ENCODE peak calls at places on chromosomes 4 and X, in five cellular contexts. K is H1, G is HEK293T, I is HepG2, F is GM12878. S is an unnamed sample.

GRCh38 chr4:102321260-102321991 is 23.9 kb downstream of the SLC39A8 start:
- DNase-seq in K (no peak), G (no peak), I (no peak), F (peak), S (no peak)

GRCh38 chr4:129403848-129404247 is 307.9 kb downstream of the C4orf33 start:
- DNase-seq in K (no peak), G (no peak), I (no peak), F (no peak), S (no peak)

GRCh38 chrX:68292471-68292870 is 140.8 kb downstream of the OPHN1 start:
- DNase-seq in K (no peak), G (no peak), I (no peak), F (no peak), S (no peak)

GRCh38 chr4:8892556-8893226 is 21.1 kb upstream of the HMX1 start:
- DNase-seq in K (no peak), G (no peak), I (no peak), F (no peak), S (no peak)

GRCh38 chr4:151218343-151218742 is 58.6 kb upstream of the PRSS48 start:
- DNase-seq in K (no peak), G (no peak), I (no peak), F (no peak), S (no peak)

GRCh38 chr4:82666970-82667665 is 105.3 kb upstream of the TMEM150C start:
- DNase-seq in K (no peak), G (no peak), I (no peak), F (no peak), S (no peak)

GRCh38 chr4:54941994-54942552 is 183.3 kb downstream of the KDR start:
- DNase-seq in K (no peak), G (no peak), I (no peak), F (no peak), S (no peak)

GRCh38 chr4:2387205-2387604 is 31.2 kb downstream of the ZFYVE28 start:
- DNase-seq in K (no peak), G (no peak), I (no peak), F (no peak), S (no peak)

GRCh38 chr4:140095694-140096482 is 58.1 kb downstream of the MAML3 start:
- DNase-seq in K (no peak), G (no peak), I (no peak), F (no peak), S (no peak)

GRCh38 chr4:125125256-125125655 is 189.5 kb upstream of the FAT4 start:
- DNase-seq in K (no peak), G (no peak), I (no peak), F (no peak), S (no peak)

GRCh38 chrX:153829799-153830631 is at the start of gene PDZD4:
- DNase-seq in K (no peak), G (peak), I (no peak), F (no peak), S (no peak)

GRCh38 chr4:158949094-158949493 is 153.8 kb upstream of the RAPGEF2 start:
- DNase-seq in K (no peak), G (no peak), I (no peak), F (no peak), S (no peak)

GRCh38 chrX:131830400-131831184 is 192.5 kb upstream of the STK26 start:
- DNase-seq in K (peak), G (peak), I (peak), F (peak), S (peak)

GRCh38 chrX:40156472-40157227 is 58.9 kb upstream of the BCOR start:
- DNase-seq in K (no peak), G (no peak), I (no peak), F (no peak), S (no peak)
- TF ChIP-seq SUZ12 in K (no peak), G (no peak), I (no peak), F (no peak), S (no peak)

DNA sequence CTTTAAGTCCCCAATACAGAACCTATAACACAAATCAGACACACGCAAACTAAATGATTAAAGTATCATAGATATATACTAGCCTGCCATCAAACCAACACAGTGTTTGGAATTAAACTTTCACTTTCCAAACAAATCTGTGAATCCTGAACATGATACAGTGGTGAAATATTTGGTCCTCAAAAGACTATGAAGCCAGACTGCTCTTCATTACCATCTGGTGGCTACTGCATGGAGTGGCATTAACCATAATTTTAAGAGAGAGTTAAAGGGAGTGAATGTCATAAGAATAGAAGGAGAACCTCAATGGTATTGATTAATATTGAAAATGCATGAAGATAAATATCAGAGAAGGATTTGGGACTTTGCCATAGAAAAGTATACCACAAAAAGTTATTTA is 9.2 kb upstream of the GABRA4 start:
- DNase-seq in K (no peak), G (peak), I (no peak), F (no peak), S (no peak)
- TF ChIP-seq SUZ12 in K (no peak), G (no peak), I (no peak), F (no peak), S (no peak)

GRCh38 chrX:9340619-9341304 is 124.1 kb upstream of the TBL1X start:
- DNase-seq in K (no peak), G (no peak), I (no peak), F (peak), S (no peak)
- TF ChIP-seq SUZ12 in K (no peak), G (no peak), I (no peak), F (no peak), S (no peak)

GRCh38 chr4:61891953-61892352 is 691.8 kb downstream of the ADGRL3 start:
- DNase-seq in K (no peak), G (no peak), I (no peak), F (no peak), S (no peak)

GRCh38 chr4:61886180-61886579 is 686.1 kb downstream of the ADGRL3 start:
- DNase-seq in K (no peak), G (no peak), I (no peak), F (no peak), S (no peak)

GRCh38 chr4:61890321-61890720 is 690.2 kb downstream of the ADGRL3 start:
- DNase-seq in K (no peak), G (no peak), I (no peak), F (no peak), S (no peak)

DNA sequence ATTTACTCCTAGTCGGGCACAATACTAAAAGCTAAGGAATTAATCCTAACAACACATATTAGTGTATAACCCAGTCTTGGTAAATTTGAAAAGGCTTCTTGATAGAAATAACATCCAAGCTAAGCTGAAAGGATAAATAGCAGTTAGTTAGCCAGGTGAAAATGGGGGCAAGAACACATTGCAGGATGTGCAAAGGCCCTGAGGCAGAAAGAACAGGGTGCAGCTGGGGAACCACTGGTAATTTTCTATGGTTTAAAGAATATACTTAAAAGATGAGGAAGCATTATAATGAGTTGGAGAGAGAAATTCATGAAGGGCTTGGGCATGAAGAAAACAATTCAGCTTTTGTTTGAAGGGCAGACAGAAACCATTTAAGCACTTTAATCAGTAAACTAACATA is 689.0 kb downstream of the ADGRL3 start:
- DNase-seq in K (no peak), G (no peak), I (no peak), F (no peak), S (no peak)
- TF ChIP-seq SUZ12 in K (no peak), G (no peak), I (no peak), F (no peak), S (no peak)

GRCh38 chr4:77172336-77172735 is 15.3 kb downstream of the CCNG2 start:
- DNase-seq in K (no peak), G (no peak), I (no peak), F (no peak), S (no peak)

GRCh38 chr4:77174426-77174825 is 17.4 kb downstream of the CCNG2 start:
- DNase-seq in K (no peak), G (no peak), I (no peak), F (no peak), S (no peak)

GRCh38 chr4:77176606-77177005 is 19.6 kb downstream of the CCNG2 start:
- DNase-seq in K (no peak), G (no peak), I (no peak), F (no peak), S (no peak)

GRCh38 chr4:77177196-77177595 is 20.2 kb downstream of the CCNG2 start:
- DNase-seq in K (no peak), G (no peak), I (no peak), F (no peak), S (no peak)

DNA sequence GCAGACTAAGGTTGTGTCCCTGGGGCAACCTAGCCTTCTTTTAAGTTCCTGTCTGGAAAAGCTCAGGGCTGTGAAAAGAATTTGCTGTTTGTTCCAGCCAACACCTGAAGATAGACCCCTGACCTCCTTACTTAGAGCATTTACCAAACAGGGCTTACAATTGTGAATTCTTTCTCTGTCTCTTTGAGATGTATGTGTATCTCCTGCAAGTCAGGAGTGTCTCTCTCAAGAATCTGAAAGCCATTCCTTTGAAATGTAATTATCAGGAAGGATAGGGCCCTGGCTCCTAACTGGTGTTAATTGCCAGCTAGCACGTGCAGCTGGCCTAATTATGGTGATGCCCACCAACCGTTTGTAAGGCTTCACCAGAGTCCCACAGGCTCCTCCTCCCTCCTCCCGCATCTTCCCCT is 18.2 kb downstream of the CCNG2 start:
- DNase-seq in K (peak), G (no peak), I (no peak), F (no peak), S (peak)
- TF ChIP-seq SUZ12 in K (no peak), G (no peak), I (no peak), F (no peak), S (no peak)

DNA sequence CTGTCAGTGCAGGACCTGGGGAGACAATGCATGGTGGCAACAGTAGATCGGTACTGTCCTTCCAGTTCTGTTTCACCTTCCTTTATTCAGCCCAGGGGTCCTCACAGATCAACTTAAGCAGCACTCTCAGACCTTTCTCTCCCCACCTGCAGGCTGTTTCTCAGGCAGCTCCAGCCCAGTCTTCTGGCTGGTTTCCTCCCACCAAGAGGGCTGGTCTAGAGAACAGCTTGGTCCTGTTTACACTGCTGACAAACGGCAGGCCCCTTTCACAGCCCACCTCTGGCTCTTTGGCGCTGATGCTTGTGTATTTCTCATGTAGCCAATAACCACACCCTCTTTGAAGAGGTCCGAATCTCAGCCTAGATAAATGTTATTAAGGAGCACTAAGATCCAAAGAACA is 71.5 kb downstream of the CASP6 start:
- DNase-seq in K (no peak), G (peak), I (no peak), F (no peak), S (no peak)
- TF ChIP-seq SUZ12 in K (no peak), G (no peak), I (no peak), F (no peak), S (no peak)

DNA sequence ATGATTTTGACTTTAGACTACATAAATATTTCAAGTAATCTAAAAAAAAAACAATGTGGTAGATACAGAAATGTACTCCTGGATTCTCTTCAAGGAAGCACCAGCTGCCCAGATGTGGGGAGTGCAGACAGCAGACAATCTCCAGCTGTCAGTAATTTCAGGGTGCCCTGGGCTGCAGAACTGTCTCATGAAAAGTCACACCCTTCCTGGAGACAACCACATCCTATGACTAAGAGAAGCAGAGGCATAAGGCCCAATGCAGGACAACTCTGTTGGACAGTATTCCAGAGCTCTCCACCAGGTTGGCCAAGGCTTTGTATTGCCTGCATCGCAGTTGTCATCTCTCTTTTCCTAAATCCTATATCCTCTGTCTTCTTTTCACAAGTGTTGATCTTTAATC is 34.4 kb upstream of the BLTP1 start:
- DNase-seq in K (no peak), G (no peak), I (no peak), F (no peak), S (no peak)
- TF ChIP-seq SUZ12 in K (no peak), G (no peak), I (no peak), F (no peak), S (no peak)

DNA sequence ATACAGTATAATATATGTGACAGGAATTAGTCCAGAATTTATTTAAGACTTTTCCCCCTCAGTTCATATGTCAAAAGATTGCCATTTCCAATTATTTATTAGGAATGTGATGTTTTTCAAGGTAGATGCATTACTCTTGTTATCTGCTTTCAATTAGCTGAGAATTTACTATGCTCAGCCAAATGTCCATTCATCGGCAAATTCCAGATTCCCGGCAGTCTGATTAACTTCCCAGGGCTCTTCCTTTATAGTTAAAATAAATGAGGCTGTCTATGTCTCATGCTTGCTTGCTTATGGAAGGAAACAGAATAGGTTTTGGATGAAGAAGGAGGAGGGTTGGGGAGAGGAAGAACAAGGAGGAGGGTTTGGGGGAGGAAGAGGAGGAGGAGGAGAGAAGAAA is 115.6 kb upstream of the NDP start:
- DNase-seq in K (no peak), G (no peak), I (no peak), F (no peak), S (no peak)
- TF ChIP-seq SUZ12 in K (no peak), G (no peak), I (no peak), F (no peak), S (no peak)

GRCh38 chrX:57417827-57418226 is 131.3 kb downstream of the FAAH2 start:
- DNase-seq in K (no peak), G (no peak), I (no peak), F (peak), S (no peak)
- TF ChIP-seq SUZ12 in K (no peak), G (no peak), I (no peak), F (no peak), S (no peak)

DNA sequence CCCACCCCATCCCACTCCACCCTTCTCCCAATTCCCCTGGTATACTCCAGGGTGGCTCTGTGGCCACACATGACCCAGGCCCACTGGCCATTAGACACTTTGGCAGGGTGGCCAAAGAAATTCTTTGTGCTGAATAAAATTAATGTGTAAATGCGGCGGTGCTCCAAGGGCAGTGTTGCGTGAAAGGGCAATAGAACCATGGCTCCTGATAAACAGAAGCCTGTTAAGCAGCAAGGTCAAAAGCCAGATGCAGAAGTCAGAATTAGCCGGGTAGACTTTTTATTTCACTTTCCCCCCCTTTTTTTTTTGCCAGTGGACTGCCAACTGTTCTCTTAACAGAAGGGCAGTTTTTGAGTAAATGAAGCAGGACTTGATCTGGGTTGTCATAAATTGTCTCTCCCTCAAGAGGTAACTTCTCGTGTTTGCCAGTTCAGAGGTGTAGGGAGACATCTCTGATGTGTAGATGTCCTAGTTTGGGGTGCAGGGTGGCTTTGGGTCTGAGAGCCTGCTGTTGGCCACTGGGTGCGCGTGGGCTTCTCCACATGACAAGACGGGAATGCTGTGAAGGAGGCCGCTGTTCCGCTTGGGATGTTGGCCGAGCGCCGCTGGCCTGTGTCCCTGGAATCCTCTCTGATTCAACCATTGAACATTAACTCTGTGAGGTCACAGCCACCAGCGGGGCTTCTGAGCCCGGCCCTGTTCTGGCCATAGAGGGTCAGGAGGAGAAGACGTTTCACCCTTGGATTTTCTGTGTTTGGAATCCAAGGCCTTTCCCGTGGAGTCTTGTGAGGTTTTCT is 139.5 kb downstream of the TBL1X start:
- DNase-seq in K (no peak), G (no peak), I (no peak), F (no peak), S (no peak)
- TF ChIP-seq SUZ12 in K (no peak), G (no peak), I (no peak), F (no peak), S (no peak)